ENCODE peak calls at places on chromosomes 2 and 18, in four cellular contexts. Y is body of pancreas, A is astrocyte of the spinal cord, T is A549. P is an unnamed sample.

GRCh38 chr2:80887923-80888322 is 583.4 kb upstream of the LRRTM1 start:
- DNase-seq in Y (no peak), A (no peak), T (no peak), P (no peak)

GRCh38 chr2:212052412-212053159 is 486.0 kb downstream of the ERBB4 start:
- DNase-seq in Y (no peak), A (peak), T (no peak), P (no peak)

GRCh38 chr18:24868331-24868730 is 407.9 kb downstream of the HRH4 start:
- DNase-seq in Y (no peak), A (no peak), T (no peak), P (peak)

GRCh38 chr2:5740853-5741252 is 48.7 kb downstream of the SOX11 start:
- DNase-seq in Y (no peak), A (peak), T (no peak), P (no peak)

GRCh38 chr2:215717627-215718412 is 282.0 kb upstream of the FN1 start:
- DNase-seq in Y (no peak), A (no peak), T (no peak), P (peak)

GRCh38 chr2:8822218-8822617 is 15.2 kb downstream of the KIDINS220 start:
- DNase-seq in Y (peak), A (no peak), T (no peak), P (peak)

GRCh38 chr2:21042958-21043743 is 722 bp downstream of the APOB start:
- DNase-seq in Y (peak), A (peak), T (peak), P (peak)

GRCh38 chr2:149819356-149819957 is 231.9 kb upstream of the MMADHC start:
- DNase-seq in Y (no peak), A (no peak), T (no peak), P (no peak)

GRCh38 chr2:239611222-239611795 is 210.5 kb upstream of the HDAC4 start:
- DNase-seq in Y (no peak), A (no peak), T (no peak), P (no peak)

GRCh38 chr2:233063269-233063975 is 3.3 kb downstream of the INPP5D start:
- DNase-seq in Y (no peak), A (no peak), T (peak), P (no peak)

GRCh38 chr18:2240311-2240705 is 331.0 kb downstream of the METTL4 start:
- DNase-seq in Y (no peak), A (no peak), T (no peak), P (peak)
- H3K4me3 ChIP-seq in Y (no peak), A (no peak), T (no peak), P (no peak)

GRCh38 chr2:73984203-73984921 is at the start of gene TET3:
- DNase-seq in Y (peak), A (no peak), T (no peak), P (no peak)

GRCh38 chr2:73985318-73986084 is 791 bp downstream of the TET3 start:
- DNase-seq in Y (peak), A (no peak), T (peak), P (no peak)

GRCh38 chr2:73984922-73985317 is 210 bp downstream of the TET3 start:
- DNase-seq in Y (peak), A (no peak), T (peak), P (no peak)

GRCh38 chr2:73987109-73987947 is 2.6 kb downstream of the TET3 start:
- DNase-seq in Y (peak), A (peak), T (no peak), P (peak)

GRCh38 chr2:73986085-73986680 is 1.5 kb downstream of the TET3 start:
- DNase-seq in Y (no peak), A (no peak), T (no peak), P (no peak)
- TF ChIP-seq CTCF in Y (no peak), A (no peak), T (no peak), P (no peak)

DNA sequence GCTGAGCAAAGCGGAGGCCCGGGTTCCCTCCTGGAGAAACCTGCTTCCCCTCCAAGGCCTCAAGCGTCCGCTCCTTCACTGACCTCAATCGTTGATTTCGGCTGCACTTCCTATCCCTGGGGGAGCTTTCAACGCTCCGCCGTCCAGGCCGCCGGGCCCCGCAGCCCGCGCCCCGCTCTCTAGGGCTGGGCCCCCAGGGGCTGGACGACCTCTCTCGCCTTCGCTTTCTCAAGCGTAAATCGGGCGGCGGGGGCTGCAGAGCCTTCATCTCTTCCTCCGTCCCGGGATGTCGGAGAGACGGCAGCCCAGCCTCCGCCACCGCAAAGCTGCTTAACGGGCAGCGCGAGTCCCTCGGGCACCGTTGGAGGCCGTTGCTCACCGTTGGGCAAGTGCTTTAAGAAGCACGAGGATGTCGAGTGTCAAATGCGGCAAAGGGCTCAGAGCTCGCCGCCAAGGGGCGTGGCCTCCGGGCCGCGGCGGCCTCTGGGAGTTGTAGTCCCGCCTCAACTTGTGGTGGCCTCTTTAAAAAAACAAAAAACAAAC is 8.5 kb downstream of the HES6 start:
- DNase-seq in Y (peak), A (peak), T (no peak), P (peak)
- H3K4me3 ChIP-seq in Y (peak), A (peak), T (peak), P (peak)

GRCh38 chr18:12895016-12895415 is 11.0 kb upstream of the PTPN2 start:
- DNase-seq in Y (no peak), A (no peak), T (no peak), P (no peak)

GRCh38 chr18:12890964-12891363 is 6.9 kb upstream of the PTPN2 start:
- DNase-seq in Y (no peak), A (no peak), T (no peak), P (no peak)

GRCh38 chr18:12891561-12891960 is 7.5 kb upstream of the PTPN2 start:
- DNase-seq in Y (no peak), A (no peak), T (no peak), P (no peak)

GRCh38 chr18:12886498-12887126 is 2.6 kb upstream of the PTPN2 start:
- DNase-seq in Y (peak), A (no peak), T (no peak), P (no peak)

GRCh38 chr18:12890500-12890899 is 6.5 kb upstream of the PTPN2 start:
- DNase-seq in Y (no peak), A (no peak), T (no peak), P (no peak)
- TF ChIP-seq CTCF in Y (no peak), A (peak), T (no peak), P (peak)

DNA sequence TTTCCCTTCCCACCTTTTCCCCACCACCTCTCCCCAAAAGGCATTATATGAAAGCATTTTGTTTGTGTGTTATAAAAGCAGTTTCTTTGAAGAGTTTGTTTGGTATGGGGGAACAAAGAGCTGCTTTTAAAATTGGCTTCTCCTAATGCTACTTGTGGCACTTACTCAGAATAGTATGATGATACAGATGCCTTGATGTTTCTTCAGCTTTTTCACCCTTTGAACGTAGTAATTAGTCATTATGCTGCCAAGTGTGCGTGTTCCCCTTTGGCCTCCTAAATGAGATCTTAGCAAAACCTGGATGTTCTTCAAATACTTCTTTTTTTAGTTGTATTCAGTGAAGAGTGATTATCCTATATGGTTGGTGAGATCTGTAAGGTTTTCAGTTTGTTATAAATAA is 183.4 kb downstream of the PTGR3 start:
- DNase-seq in Y (no peak), A (no peak), T (no peak), P (no peak)
- H3K4me3 ChIP-seq in Y (no peak), A (no peak), T (no peak), P (no peak)

DNA sequence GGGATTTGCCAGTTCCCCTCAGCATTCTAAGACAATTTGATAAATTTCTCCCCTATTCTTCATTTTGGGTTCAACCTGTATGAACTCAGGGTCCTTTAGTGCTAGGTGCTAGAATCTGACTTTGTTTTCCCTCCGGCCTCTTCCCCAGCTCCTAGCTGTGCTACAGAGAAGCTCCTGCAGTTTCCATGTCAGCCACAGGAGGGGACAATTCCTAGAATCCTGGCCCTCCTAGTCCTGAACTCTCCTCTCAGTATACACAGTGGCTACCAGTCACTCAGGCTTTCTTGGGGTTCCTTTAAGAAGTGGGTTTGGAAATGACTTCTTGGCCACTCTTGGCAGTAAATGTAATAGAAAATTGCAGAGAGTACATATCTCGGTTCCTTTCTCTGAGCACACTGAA is 4.9 kb upstream of the CHST10 start:
- DNase-seq in Y (peak), A (peak), T (peak), P (peak)
- TF ChIP-seq CTCF in Y (peak), A (peak), T (peak), P (peak)

GRCh38 chr2:158127380-158127804 is 25.7 kb downstream of the UPP2 start:
- DNase-seq in Y (no peak), A (no peak), T (no peak), P (no peak)
- H3K4me3 ChIP-seq in Y (no peak), A (no peak), T (no peak), P (no peak)

DNA sequence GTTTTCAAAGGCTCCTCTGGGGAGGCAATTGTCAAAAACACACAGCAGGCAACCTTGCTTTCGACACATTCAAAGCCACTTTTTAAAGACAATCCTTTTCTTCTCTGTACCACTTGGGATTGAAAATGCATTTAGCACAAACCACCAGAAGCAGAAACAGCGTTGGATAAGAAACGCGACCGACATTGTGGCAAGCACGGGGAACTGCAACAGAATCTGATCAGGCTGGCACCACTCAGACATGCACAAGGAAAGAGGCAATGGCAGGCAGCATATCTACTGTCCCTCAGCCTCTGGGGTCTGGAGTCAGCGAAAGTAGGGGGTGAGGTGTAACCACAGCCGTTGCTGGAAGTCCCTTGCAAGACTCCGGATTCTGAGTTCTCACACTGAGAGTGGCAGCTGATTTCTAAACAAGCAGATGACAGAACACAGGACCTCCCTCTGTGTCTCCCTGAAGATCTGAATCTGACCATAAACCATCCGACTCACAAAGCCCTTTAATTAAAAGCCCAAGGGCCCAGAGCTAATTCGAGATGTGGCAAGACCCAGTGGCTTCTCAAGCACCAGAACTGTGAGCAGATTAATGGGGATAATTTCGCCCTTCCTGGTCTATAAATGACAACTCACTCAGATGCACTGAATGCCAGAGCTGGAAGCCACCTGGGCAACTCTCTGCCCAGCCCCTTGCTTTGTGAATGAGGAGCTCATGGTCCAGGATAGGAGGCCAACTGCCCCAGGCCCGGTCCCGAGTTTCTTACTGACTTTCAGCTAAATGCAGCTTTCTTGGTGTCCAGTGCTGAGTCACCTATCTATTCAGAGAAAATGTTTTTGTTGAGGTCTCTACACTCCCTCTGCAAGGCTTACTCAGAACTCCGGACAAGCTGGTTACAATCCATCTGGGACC is 29.6 kb downstream of the CYRIA start:
- DNase-seq in Y (no peak), A (peak), T (no peak), P (no peak)
- TF ChIP-seq CTCF in Y (no peak), A (peak), T (no peak), P (no peak)

GRCh38 chr2:101433465-101433864 is 41.4 kb downstream of the RFX8 start:
- DNase-seq in Y (no peak), A (no peak), T (no peak), P (no peak)

GRCh38 chr2:101439716-101440115 is 35.2 kb downstream of the RFX8 start:
- DNase-seq in Y (no peak), A (no peak), T (no peak), P (no peak)

GRCh38 chr2:101432411-101433181 is 42.3 kb downstream of the RFX8 start:
- DNase-seq in Y (no peak), A (peak), T (no peak), P (no peak)

GRCh38 chr2:101431486-101431885 is 43.4 kb downstream of the RFX8 start:
- DNase-seq in Y (no peak), A (no peak), T (no peak), P (no peak)

DNA sequence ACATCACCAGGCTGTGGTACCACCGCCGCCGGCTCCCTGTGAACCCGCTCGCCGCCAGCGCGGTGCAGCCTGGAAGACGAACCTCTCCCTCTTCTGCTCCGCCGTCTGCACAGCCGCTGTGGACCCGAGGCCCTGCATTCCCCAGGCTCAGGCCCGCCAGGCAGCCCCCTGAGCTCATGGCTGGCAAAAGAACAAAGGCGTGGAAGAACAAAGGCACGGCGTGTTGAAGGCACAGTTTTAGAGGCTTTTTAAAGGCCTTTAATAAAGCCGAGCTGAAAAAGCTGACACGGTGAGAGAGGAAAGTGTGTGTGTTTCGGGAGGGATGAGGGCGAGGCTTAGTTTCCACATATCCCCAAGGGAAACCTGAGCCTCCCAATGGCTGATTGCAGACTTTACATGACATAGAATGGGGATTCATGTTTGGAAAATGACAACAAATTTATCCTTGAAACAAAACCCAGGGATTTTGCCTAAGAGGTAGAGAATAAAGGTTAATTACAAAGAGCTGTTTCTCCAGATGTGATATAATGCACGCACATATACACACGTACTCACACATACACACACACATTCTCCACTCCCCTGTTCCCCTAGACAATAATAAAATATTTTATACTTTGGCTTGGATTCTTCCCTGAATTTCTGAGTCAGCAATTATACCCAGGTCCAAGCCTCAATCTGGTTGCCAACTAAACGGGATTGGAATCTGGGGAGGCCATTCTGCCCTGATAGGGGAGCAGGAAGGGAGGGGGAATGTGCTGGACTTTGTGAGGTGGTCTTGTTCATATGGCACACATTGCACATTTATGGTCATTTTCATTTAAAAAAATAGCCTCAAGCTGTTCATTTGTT is 39.7 kb downstream of the RFX8 start:
- DNase-seq in Y (no peak), A (peak), T (no peak), P (peak)
- H3K4me3 ChIP-seq in Y (no peak), A (no peak), T (no peak), P (no peak)

DNA sequence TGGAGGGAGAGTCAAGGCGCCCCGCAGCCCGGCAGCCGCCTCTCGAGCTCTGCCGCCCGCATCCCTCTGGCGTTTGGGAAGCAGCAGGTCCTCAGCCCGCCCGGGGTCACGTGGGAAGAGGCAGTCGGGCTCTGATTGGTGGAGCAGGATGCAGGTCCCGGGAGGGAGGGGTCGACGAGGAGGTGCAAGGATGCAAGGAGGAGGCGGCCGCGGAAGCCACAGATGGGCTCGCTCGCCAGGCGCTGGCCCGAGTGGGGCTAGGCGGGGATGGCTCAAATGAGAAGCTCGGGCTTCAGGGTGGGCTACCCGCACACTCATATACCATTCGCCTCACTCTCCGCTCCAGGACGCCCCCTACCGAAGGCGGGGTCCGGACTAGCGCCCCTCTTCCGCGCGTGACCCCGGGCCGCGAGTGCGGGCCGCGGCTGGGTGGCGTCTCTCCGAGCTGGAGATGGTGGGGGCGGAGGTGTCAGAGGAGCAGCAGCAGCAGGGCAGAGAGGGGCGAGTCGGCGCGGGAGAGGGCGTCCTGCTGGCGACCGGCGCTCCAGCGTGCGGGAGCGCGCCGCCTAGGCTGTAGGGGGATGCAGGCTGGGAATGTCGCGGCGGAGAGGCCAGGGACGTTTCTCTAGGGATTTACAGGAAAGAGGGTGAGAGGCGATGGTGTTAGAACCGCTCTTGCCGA is at the start of gene TMEFF2:
- DNase-seq in Y (peak), A (peak), T (peak), P (peak)
- TF ChIP-seq CTCF in Y (no peak), A (peak), T (peak), P (no peak)

P was measured in fibroblast of villous mesenchyme.